ENCODE peak calls at places on chromosomes 1 and 21, in four cellular contexts. G is HCT116, Z is H1, W is stomach. H is an unnamed sample.
A peak's percentile ranks its signal among the peaks of the same experiment; 100 is the strongest.

GRCh38 chr1:211352985-211353515 is 26.4 kb downstream of the TRAF5 start:
- DNase-seq in G (peak; percentile 15), Z (peak; percentile 79), W (peak; percentile 72), H (peak; percentile 46)

GRCh38 chr1:28540651-28541050 is 12.2 kb upstream of the TRNAU1AP start:
- DNase-seq in G (no peak), Z (no peak), W (no peak), H (no peak)

GRCh38 chr21:9737871-9738520 is 783.4 kb upstream of the TPTE start:
- DNase-seq in G (no peak), Z (no peak), W (no peak), H (no peak)

GRCh38 chr1:54287821-54288220 is 87.9 kb downstream of the MRPL37 start:
- DNase-seq in G (no peak), Z (no peak), W (no peak), H (no peak)

GRCh38 chr1:6349254-6349943 is 44.2 kb downstream of the ACOT7 start:
- DNase-seq in G (no peak), Z (no peak), W (no peak), H (no peak)

GRCh38 chr1:19559641-19560040 is 74.3 kb upstream of the CAPZB start:
- DNase-seq in G (no peak), Z (no peak), W (no peak), H (no peak)

GRCh38 chr1:224339422-224340033 is 9.6 kb upstream of the NVL start:
- DNase-seq in G (no peak), Z (no peak), W (no peak), H (no peak)

GRCh38 chr1:232164078-232164963 is 465.6 kb downstream of the SIPA1L2 start:
- DNase-seq in G (no peak), Z (no peak), W (no peak), H (no peak)

GRCh38 chr21:44539991-44540666 is at the start of gene KRTAP10-1:
- DNase-seq in G (no peak), Z (no peak), W (no peak), H (peak; percentile 60)

GRCh38 chr1:53641481-53642214 is 97.3 kb downstream of the GLIS1 start:
- DNase-seq in G (no peak), Z (no peak), W (no peak), H (peak; percentile 13)

GRCh38 chr1:99279525-99279924 is 15.2 kb downstream of the PLPPR4 start:
- DNase-seq in G (no peak), Z (no peak), W (no peak), H (no peak)

GRCh38 chr1:239952348-239953307 is 139.1 kb upstream of the FMN2 start:
- DNase-seq in G (no peak), Z (peak; percentile 78), W (no peak), H (peak; percentile 32)

GRCh38 chr21:38944903-38945302 is 139.2 kb downstream of the ETS2 start:
- DNase-seq in G (no peak), Z (peak; percentile 60), W (no peak), H (peak; percentile 40)

GRCh38 chr1:189206617-189207016 is 1271.0 kb downstream of the BRINP3 start:
- DNase-seq in G (no peak), Z (no peak), W (no peak), H (no peak)

GRCh38 chr1:71414229-71414628 is 333.4 kb upstream of the ZRANB2 start:
- DNase-seq in G (no peak), Z (no peak), W (no peak), H (no peak)

GRCh38 chr21:42495765-42496119 is 282 bp downstream of the RSPH1 start:
- DNase-seq in G (no peak), Z (no peak), W (no peak), H (no peak)

GRCh38 chr21:36773111-36773510 is 74.2 kb downstream of the SIM2 start:
- DNase-seq in G (no peak), Z (no peak), W (peak; percentile 96), H (peak; percentile 69)

GRCh38 chr1:158992787-158993312 is 16.9 kb upstream of the IFI16 start:
- DNase-seq in G (no peak), Z (no peak), W (no peak), H (no peak)

GRCh38 chr1:91872560-91873081 is 13.3 kb downstream of the TGFBR3 start:
- DNase-seq in G (no peak), Z (no peak), W (no peak), H (no peak)

GRCh38 chr1:52294580-52294979 is 71.4 kb downstream of the CC2D1B start:
- DNase-seq in G (no peak), Z (no peak), W (no peak), H (no peak)

GRCh38 chr1:235404190-235404589 is 37.0 kb downstream of the TBCE start:
- DNase-seq in G (no peak), Z (no peak), W (no peak), H (no peak)

GRCh38 chr1:156680056-156680455 is 2.8 kb upstream of the NES start:
- DNase-seq in G (no peak), Z (no peak), W (no peak), H (no peak)

GRCh38 chr1:117707371-117707770 is 101.5 kb downstream of the TENT5C start:
- DNase-seq in G (no peak), Z (no peak), W (no peak), H (no peak)

GRCh38 chr1:55061706-55062321 is 22.5 kb downstream of the PCSK9 start:
- DNase-seq in G (no peak), Z (no peak), W (no peak), H (no peak)

GRCh38 chr1:200336901-200337391 is 72.9 kb downstream of the ZNF281 start:
- DNase-seq in G (no peak), Z (no peak), W (no peak), H (no peak)

GRCh38 chr1:22341791-22342605 is 109.7 kb upstream of the ZBTB40 start:
- DNase-seq in G (no peak), Z (no peak), W (no peak), H (peak; percentile 68)

GRCh38 chr21:15278279-15278678 is 213.5 kb upstream of the NRIP1 start:
- DNase-seq in G (no peak), Z (no peak), W (no peak), H (no peak)

GRCh38 chr1:152654110-152654509 is 9.1 kb upstream of the LCE2D start:
- DNase-seq in G (peak; percentile 32), Z (peak; percentile 67), W (peak; percentile 34), H (no peak)

GRCh38 chr1:204410764-204411450 is 710 bp downstream of the PPP1R15B start:
- DNase-seq in G (no peak), Z (peak; percentile 53), W (peak; percentile 54), H (no peak)

DNA sequence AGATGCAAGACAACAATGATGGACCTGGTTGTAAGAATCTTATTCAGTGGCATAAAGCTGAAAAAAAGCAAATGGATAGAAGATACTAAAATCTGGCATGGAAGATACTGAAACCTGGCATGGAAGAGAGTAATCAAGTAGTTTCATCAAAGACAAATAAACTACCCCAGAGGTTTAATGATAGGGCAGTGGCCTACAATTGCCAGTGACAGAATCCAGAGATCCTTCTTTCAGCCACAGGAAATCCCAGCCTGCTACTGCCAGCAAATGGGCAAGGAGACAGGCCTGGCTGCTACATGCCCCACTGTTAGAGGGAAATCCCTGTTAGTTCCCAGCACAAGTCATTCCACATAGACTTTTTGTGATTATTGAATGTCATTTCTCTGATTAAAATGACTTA is 409.4 kb downstream of the VAV3 start:
- DNase-seq in G (no peak), Z (no peak), W (no peak), H (no peak)
- H3K27ac ChIP-seq in G (no peak overlapping the region), Z (no peak overlapping the region), W (no peak overlapping the region), H (no peak overlapping the region)

DNA sequence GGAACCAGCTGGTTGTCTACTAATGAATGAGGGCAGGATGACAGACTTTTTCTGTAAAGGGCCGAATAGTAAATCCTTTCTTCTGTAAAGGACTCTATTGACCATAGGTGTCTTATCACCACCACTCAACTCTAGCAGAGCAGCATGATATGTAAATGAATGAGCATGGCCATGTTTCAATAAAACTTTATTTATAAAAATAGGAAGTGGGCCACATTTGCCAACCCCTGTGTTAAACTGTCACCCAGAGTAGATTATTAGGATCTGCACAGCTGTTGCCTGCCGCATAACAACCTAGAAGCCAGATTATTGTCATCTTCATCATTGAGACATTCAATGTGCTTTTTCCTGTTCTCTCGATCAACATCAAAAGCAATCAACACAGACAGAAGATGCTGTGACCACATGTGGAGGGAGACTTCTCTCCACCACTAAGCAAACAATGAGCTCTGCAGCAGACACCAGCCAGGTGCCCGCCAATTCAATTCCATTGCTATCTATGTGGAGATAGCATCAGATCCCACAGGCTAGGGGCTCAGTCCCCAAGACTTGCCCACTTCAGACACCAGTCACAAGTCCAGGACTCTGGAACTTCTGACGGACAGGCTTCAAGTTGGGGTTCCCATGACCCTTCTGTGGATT is 6.8 kb upstream of the EFHD2 start:
- DNase-seq in G (no peak), Z (no peak), W (no peak), H (no peak)
- TF ChIP-seq POLR2AphosphoS5 in G (no peak), Z (no peak), W (no peak), H (no peak)

GRCh38 chr1:89530690-89531089 is 6.1 kb downstream of the LRRC8B start:
- DNase-seq in G (no peak), Z (no peak), W (no peak), H (no peak)

GRCh38 chr1:89527256-89527655 is 2.6 kb downstream of the LRRC8B start:
- DNase-seq in G (no peak), Z (no peak), W (no peak), H (no peak)

GRCh38 chr1:89527750-89528381 is 3.2 kb downstream of the LRRC8B start:
- DNase-seq in G (no peak), Z (no peak), W (no peak), H (no peak)

GRCh38 chr1:89529196-89529595 is 4.6 kb downstream of the LRRC8B start:
- DNase-seq in G (no peak), Z (no peak), W (no peak), H (no peak)

GRCh38 chr1:89528382-89528780 is 3.8 kb downstream of the LRRC8B start:
- DNase-seq in G (no peak), Z (no peak), W (no peak), H (no peak)
- TF ChIP-seq CTCF in G (no peak), Z (no peak), W (no peak), H (no peak)

DNA sequence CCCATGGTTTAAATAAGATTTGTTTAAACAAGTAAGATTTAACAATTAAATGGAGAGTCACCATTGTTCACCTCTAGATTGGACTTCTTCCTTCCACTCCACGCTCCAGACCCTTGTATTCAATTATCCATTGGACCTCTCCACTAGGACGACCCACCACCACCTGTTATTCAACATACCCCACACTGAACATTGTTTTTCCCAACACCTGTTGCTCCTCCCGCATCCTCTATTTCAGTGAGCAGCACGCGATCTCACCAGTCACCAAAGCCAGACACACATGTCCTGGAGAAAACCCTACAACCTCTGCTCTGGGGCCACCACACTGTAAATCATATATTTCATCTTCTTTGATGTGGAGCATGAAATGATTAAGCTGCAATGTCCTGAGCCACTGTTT is 28.6 kb downstream of the ATP8B2 start:
- DNase-seq in G (no peak), Z (no peak), W (no peak), H (no peak)
- H3K27ac ChIP-seq in G (no peak overlapping the region), Z (no peak overlapping the region), W (peak overlapping the region; percentile 87), H (no peak overlapping the region)

DNA sequence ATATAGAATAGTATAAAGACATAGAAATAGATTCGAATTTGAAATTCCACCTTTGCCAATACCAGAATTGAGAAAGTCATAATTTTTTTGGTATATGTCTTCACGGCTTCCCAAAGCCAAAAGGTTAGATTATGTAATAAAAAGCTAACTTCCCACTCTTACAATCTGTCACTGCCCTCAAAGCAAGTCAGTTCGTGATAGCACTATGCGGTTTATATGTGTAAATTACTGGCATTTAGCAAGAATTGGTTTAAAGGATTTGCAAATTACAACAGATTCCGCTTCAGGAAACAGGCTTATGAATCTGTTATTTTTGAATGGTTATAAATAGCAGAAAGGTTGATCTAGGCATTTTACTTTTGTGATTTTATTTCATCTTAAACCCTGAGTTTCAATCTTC is 679.4 kb upstream of the ADGRL2 start:
- DNase-seq in G (no peak), Z (no peak), W (no peak), H (no peak)
- TF ChIP-seq POLR2AphosphoS5 in G (no peak), Z (no peak), W (no peak), H (no peak)